ENCODE peak calls at places on chromosomes 4 and X, in eight cellular contexts. One of them, this sample, is unnamed.

GRCh38 chr4:119260528-119260927 is 48.0 kb downstream of the USP53 start:
- DNase-seq in transverse colon: no peak
- DNase-seq in endodermal cell: no peak
- DNase-seq in fibroblast of lung: no peak
- DNase-seq in foreskin fibroblast: no peak
- DNase-seq in lower leg skin: no peak
- DNase-seq in tibial artery: no peak
- DNase-seq in CD8-positive, alpha-beta T cell: no peak
- DNase-seq in this sample: no peak

GRCh38 chr4:23789765-23790164 is 100.1 kb downstream of the PPARGC1A start:
- DNase-seq in foreskin fibroblast: peak
- DNase-seq in tibial artery: peak
- DNase-seq in endodermal cell: no peak
- DNase-seq in fibroblast of lung: peak
- DNase-seq in transverse colon: no peak
- DNase-seq in CD8-positive, alpha-beta T cell: no peak
- DNase-seq in lower leg skin: no peak
- DNase-seq in this sample: no peak

GRCh38 chr4:123749408-123749807 is 352.8 kb downstream of the SPRY1 start:
- DNase-seq in fibroblast of lung: no peak
- DNase-seq in endodermal cell: peak
- DNase-seq in lower leg skin: no peak
- DNase-seq in CD8-positive, alpha-beta T cell: no peak
- DNase-seq in transverse colon: no peak
- DNase-seq in foreskin fibroblast: no peak
- DNase-seq in tibial artery: peak
- DNase-seq in this sample: no peak

GRCh38 chr4:169791527-169792156 is 33.9 kb upstream of the HPF1 start:
- DNase-seq in lower leg skin: no peak
- DNase-seq in endodermal cell: peak
- DNase-seq in foreskin fibroblast: peak
- DNase-seq in transverse colon: peak
- DNase-seq in tibial artery: no peak
- DNase-seq in fibroblast of lung: peak
- DNase-seq in CD8-positive, alpha-beta T cell: no peak
- DNase-seq in this sample: no peak

GRCh38 chr4:101910786-101911373 is 120.3 kb downstream of the BANK1 start:
- DNase-seq in fibroblast of lung: no peak
- DNase-seq in lower leg skin: no peak
- DNase-seq in endodermal cell: no peak
- DNase-seq in foreskin fibroblast: no peak
- DNase-seq in tibial artery: no peak
- DNase-seq in CD8-positive, alpha-beta T cell: no peak
- DNase-seq in transverse colon: no peak
- DNase-seq in this sample: no peak

GRCh38 chr4:70583952-70584834 is 7.9 kb upstream of the AMBN start:
- DNase-seq in transverse colon: no peak
- DNase-seq in tibial artery: no peak
- DNase-seq in foreskin fibroblast: no peak
- DNase-seq in endodermal cell: no peak
- DNase-seq in CD8-positive, alpha-beta T cell: no peak
- DNase-seq in fibroblast of lung: no peak
- DNase-seq in lower leg skin: no peak
- DNase-seq in this sample: no peak

GRCh38 chr4:158729716-158730559 is 6.7 kb upstream of the PPID start:
- DNase-seq in fibroblast of lung: peak
- DNase-seq in endodermal cell: peak
- DNase-seq in foreskin fibroblast: peak
- DNase-seq in CD8-positive, alpha-beta T cell: peak
- DNase-seq in lower leg skin: peak
- DNase-seq in tibial artery: peak
- DNase-seq in transverse colon: peak
- DNase-seq in this sample: no peak

GRCh38 chrX:104118765-104119164 is 6.4 kb downstream of the ZCCHC18 start:
- DNase-seq in lower leg skin: no peak
- DNase-seq in endodermal cell: no peak
- DNase-seq in foreskin fibroblast: no peak
- DNase-seq in tibial artery: no peak
- DNase-seq in fibroblast of lung: no peak
- DNase-seq in transverse colon: no peak
- DNase-seq in CD8-positive, alpha-beta T cell: no peak
- DNase-seq in this sample: no peak

GRCh38 chrX:47218280-47218919 is at the start of gene CDK16:
- DNase-seq in tibial artery: peak
- DNase-seq in endodermal cell: peak
- DNase-seq in transverse colon: peak
- DNase-seq in foreskin fibroblast: peak
- DNase-seq in lower leg skin: peak
- DNase-seq in CD8-positive, alpha-beta T cell: peak
- DNase-seq in fibroblast of lung: peak
- DNase-seq in this sample: peak

GRCh38 chr4:174256277-174256713 is 27.2 kb downstream of the FBXO8 start:
- DNase-seq in transverse colon: no peak
- DNase-seq in lower leg skin: no peak
- DNase-seq in fibroblast of lung: peak
- DNase-seq in foreskin fibroblast: peak
- DNase-seq in endodermal cell: no peak
- DNase-seq in CD8-positive, alpha-beta T cell: no peak
- DNase-seq in tibial artery: no peak
- DNase-seq in this sample: no peak

GRCh38 chr4:185644408-185644807 is 109.1 kb upstream of the PDLIM3 start:
- DNase-seq in endodermal cell: no peak
- DNase-seq in lower leg skin: no peak
- DNase-seq in CD8-positive, alpha-beta T cell: no peak
- DNase-seq in transverse colon: no peak
- DNase-seq in fibroblast of lung: no peak
- DNase-seq in foreskin fibroblast: no peak
- DNase-seq in tibial artery: no peak
- DNase-seq in this sample: no peak

GRCh38 chr4:185638093-185638492 is 102.8 kb upstream of the PDLIM3 start:
- DNase-seq in transverse colon: no peak
- DNase-seq in fibroblast of lung: no peak
- DNase-seq in CD8-positive, alpha-beta T cell: no peak
- DNase-seq in lower leg skin: no peak
- DNase-seq in tibial artery: no peak
- DNase-seq in foreskin fibroblast: no peak
- DNase-seq in endodermal cell: no peak
- DNase-seq in this sample: no peak

GRCh38 chr4:185638548-185639301 is 103.4 kb upstream of the PDLIM3 start:
- DNase-seq in fibroblast of lung: no peak
- DNase-seq in endodermal cell: peak
- DNase-seq in lower leg skin: no peak
- DNase-seq in transverse colon: no peak
- DNase-seq in tibial artery: no peak
- DNase-seq in foreskin fibroblast: peak
- DNase-seq in CD8-positive, alpha-beta T cell: no peak
- DNase-seq in this sample: no peak

GRCh38 chr4:185642907-185643306 is 107.6 kb upstream of the PDLIM3 start:
- DNase-seq in fibroblast of lung: no peak
- DNase-seq in endodermal cell: no peak
- DNase-seq in CD8-positive, alpha-beta T cell: no peak
- DNase-seq in foreskin fibroblast: no peak
- DNase-seq in transverse colon: no peak
- DNase-seq in lower leg skin: no peak
- DNase-seq in tibial artery: no peak
- DNase-seq in this sample: no peak

DNA sequence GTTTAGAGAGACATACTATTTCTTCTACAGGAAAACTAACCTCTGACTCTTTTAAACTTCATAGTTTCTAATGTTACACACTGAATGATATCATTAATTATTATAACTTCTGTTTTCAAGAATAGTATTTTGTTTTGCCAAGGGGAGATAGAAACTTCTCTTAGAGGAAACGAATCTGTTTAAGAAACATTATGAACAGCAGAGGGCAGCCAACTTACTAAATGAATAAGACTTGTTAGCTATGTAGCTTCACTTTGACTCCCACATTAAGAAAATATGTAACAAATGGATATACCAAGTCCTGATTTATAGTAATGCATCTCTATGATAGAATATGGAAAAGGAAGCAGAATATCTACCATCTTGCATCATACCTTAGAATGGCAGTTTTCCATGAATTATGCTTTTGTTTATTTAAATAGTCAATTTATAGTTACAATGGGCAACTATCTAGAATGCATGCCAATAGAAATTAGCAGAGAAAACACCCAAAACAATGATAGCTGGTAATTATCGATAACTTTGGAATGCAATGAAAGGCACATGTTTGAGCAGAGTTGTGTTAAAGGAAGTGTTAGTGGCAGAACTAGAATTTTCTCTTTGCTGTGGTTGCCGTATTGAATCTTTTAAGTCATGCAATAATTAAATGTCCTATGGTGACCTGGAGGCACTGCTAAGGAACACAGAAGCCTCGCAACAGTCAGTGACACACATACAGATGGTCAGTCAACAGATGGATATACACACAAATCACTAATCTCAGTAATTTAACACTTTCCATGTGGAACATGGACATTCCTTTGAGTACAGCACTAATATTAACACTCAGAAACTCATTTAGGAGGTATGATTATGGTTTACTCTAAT is 105.7 kb upstream of the PDLIM3 start:
- DNase-seq in transverse colon: no peak
- DNase-seq in fibroblast of lung: peak
- DNase-seq in endodermal cell: no peak
- DNase-seq in foreskin fibroblast: peak
- DNase-seq in lower leg skin: no peak
- DNase-seq in CD8-positive, alpha-beta T cell: no peak
- DNase-seq in tibial artery: no peak
- DNase-seq in this sample: no peak
- TF ChIP-seq CTCF in transverse colon: peak
- TF ChIP-seq CTCF in fibroblast of lung: peak
- TF ChIP-seq CTCF in endodermal cell: peak
- TF ChIP-seq CTCF in foreskin fibroblast: peak
- TF ChIP-seq CTCF in lower leg skin: no peak
- TF ChIP-seq CTCF in CD8-positive, alpha-beta T cell: no peak
- TF ChIP-seq CTCF in tibial artery: peak
- TF ChIP-seq CTCF in this sample: no peak

GRCh38 chrX:19874391-19875050 is 12.9 kb downstream of the SH3KBP1 start:
- DNase-seq in foreskin fibroblast: no peak
- DNase-seq in transverse colon: no peak
- DNase-seq in endodermal cell: no peak
- DNase-seq in fibroblast of lung: no peak
- DNase-seq in CD8-positive, alpha-beta T cell: no peak
- DNase-seq in tibial artery: no peak
- DNase-seq in lower leg skin: peak
- DNase-seq in this sample: no peak

GRCh38 chrX:19879181-19879580 is 8.2 kb downstream of the SH3KBP1 start:
- DNase-seq in tibial artery: no peak
- DNase-seq in lower leg skin: peak
- DNase-seq in endodermal cell: no peak
- DNase-seq in CD8-positive, alpha-beta T cell: no peak
- DNase-seq in fibroblast of lung: no peak
- DNase-seq in transverse colon: no peak
- DNase-seq in foreskin fibroblast: no peak
- DNase-seq in this sample: no peak

GRCh38 chrX:19875051-19875432 is 12.4 kb downstream of the SH3KBP1 start:
- DNase-seq in tibial artery: no peak
- DNase-seq in foreskin fibroblast: no peak
- DNase-seq in lower leg skin: no peak
- DNase-seq in transverse colon: no peak
- DNase-seq in fibroblast of lung: peak
- DNase-seq in endodermal cell: no peak
- DNase-seq in CD8-positive, alpha-beta T cell: no peak
- DNase-seq in this sample: no peak

GRCh38 chrX:19877431-19877830 is 10.0 kb downstream of the SH3KBP1 start:
- DNase-seq in foreskin fibroblast: no peak
- DNase-seq in endodermal cell: no peak
- DNase-seq in fibroblast of lung: no peak
- DNase-seq in transverse colon: no peak
- DNase-seq in CD8-positive, alpha-beta T cell: no peak
- DNase-seq in tibial artery: no peak
- DNase-seq in lower leg skin: no peak
- DNase-seq in this sample: no peak

DNA sequence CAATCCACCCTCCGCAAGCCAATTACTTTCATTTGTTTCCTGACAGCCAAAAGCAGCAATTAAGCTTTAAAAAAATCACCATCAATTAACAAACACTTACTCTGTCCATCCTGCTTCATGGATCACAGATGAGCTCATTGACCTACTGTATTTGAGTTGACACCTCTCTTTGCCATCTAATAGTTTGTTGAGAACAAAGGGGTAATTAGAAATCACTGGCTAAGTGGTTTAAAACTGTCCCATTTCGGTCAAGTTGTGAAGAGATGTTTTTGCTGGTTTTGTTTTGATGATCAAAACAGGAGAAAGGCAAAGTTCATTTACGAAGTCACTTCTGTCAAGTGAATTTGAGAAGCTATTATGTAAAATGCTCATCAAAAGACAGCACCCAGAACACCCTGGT is 10.4 kb downstream of the SH3KBP1 start:
- DNase-seq in CD8-positive, alpha-beta T cell: no peak
- DNase-seq in fibroblast of lung: no peak
- DNase-seq in tibial artery: no peak
- DNase-seq in lower leg skin: no peak
- DNase-seq in transverse colon: no peak
- DNase-seq in foreskin fibroblast: no peak
- DNase-seq in endodermal cell: no peak
- DNase-seq in this sample: no peak
- TF ChIP-seq CTCF in CD8-positive, alpha-beta T cell: no peak
- TF ChIP-seq CTCF in fibroblast of lung: no peak
- TF ChIP-seq CTCF in tibial artery: no peak
- TF ChIP-seq CTCF in lower leg skin: no peak
- TF ChIP-seq CTCF in transverse colon: no peak
- TF ChIP-seq CTCF in foreskin fibroblast: no peak
- TF ChIP-seq CTCF in endodermal cell: no peak
- TF ChIP-seq CTCF in this sample: no peak

DNA sequence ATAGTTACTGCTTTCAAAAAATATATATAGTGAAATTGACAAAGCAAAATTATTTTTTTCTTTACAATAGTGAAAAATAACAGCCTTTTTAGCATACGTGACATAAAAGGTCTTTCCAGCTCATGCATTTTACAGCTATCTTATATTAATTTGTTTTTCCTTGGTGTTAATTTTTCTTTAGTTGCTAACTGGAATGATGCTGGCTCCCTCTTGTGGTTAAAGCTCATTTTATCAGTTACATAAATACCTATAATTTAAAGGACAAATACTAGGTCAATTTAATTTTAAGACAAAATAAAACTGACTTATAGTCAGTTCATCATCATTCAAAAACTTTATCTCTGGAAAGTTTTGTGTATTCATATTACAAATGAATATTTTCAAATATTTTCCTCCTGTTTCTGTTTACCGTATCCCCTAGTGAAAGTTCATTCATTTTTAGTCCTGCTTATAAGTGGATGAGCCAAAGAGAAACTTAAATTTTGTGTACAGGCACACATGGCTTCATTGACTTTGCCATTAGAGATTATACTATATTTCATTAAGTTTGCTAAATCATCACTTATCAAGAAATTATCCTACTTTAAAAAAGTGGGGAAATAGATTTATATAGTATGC is 9.9 kb upstream of the ANAPC4 start:
- DNase-seq in foreskin fibroblast: peak
- DNase-seq in transverse colon: no peak
- DNase-seq in fibroblast of lung: peak
- DNase-seq in tibial artery: no peak
- DNase-seq in endodermal cell: no peak
- DNase-seq in lower leg skin: no peak
- DNase-seq in CD8-positive, alpha-beta T cell: no peak
- DNase-seq in this sample: no peak
- TF ChIP-seq CTCF in foreskin fibroblast: peak
- TF ChIP-seq CTCF in transverse colon: peak
- TF ChIP-seq CTCF in fibroblast of lung: peak
- TF ChIP-seq CTCF in tibial artery: peak
- TF ChIP-seq CTCF in endodermal cell: peak
- TF ChIP-seq CTCF in lower leg skin: no peak
- TF ChIP-seq CTCF in CD8-positive, alpha-beta T cell: peak
- TF ChIP-seq CTCF in this sample: no peak

GRCh38 chrX:45596190-45596808 is 395.6 kb upstream of the DIPK2B start:
- DNase-seq in tibial artery: no peak
- DNase-seq in foreskin fibroblast: peak
- DNase-seq in transverse colon: no peak
- DNase-seq in fibroblast of lung: no peak
- DNase-seq in lower leg skin: no peak
- DNase-seq in CD8-positive, alpha-beta T cell: no peak
- DNase-seq in endodermal cell: no peak
- DNase-seq in this sample: no peak
- TF ChIP-seq CTCF in tibial artery: peak
- TF ChIP-seq CTCF in foreskin fibroblast: no peak
- TF ChIP-seq CTCF in transverse colon: no peak
- TF ChIP-seq CTCF in fibroblast of lung: no peak
- TF ChIP-seq CTCF in lower leg skin: no peak
- TF ChIP-seq CTCF in CD8-positive, alpha-beta T cell: no peak
- TF ChIP-seq CTCF in endodermal cell: no peak
- TF ChIP-seq CTCF in this sample: no peak